ENCODE peak calls at places on chromosomes 2 and 18, in eight cellular contexts. H is spleen, K is cardiac muscle cell, W is HCT116, A is breast epithelium, U is K562, M is hepatocyte, T is uterus. B is an unnamed sample.
A peak's percentile ranks its signal among the peaks of the same experiment; 100 is the strongest.

GRCh38 chr2:152743004-152743403 is 24.6 kb downstream of the ARL6IP6 start:
- DNase-seq in H (no peak), K (peak; percentile 16), W (peak; percentile 8), A (no peak), U (peak; percentile 24), M (peak; percentile 25), T (no peak), B (peak; percentile 17)

GRCh38 chr2:79887747-79888374 is 375.0 kb downstream of the CTNNA2 start:
- DNase-seq in H (no peak), K (peak; percentile 71), W (peak; percentile 31), A (no peak), U (peak; percentile 40), M (peak; percentile 71), T (no peak), B (peak; percentile 75)

GRCh38 chr18:47909484-47909883 is 21.0 kb downstream of the SMAD2 start:
- DNase-seq in H (no peak), K (no peak), W (no peak), A (no peak), U (no peak), M (no peak), T (no peak), B (no peak)

GRCh38 chr2:44136186-44136585 is 32.5 kb upstream of the PPM1B start:
- DNase-seq in H (no peak), K (peak; percentile 18), W (no peak), A (no peak), U (no peak), M (peak; percentile 49), T (no peak), B (peak; percentile 45)

GRCh38 chr2:64745562-64745961 is 91.8 kb upstream of the SERTAD2 start:
- DNase-seq in H (no peak), K (no peak), W (no peak), A (no peak), U (no peak), M (no peak), T (no peak), B (no peak)

GRCh38 chr18:31877900-31878299 is 65.0 kb downstream of the TRAPPC8 start:
- DNase-seq in H (no peak), K (no peak), W (no peak), A (no peak), U (no peak), M (no peak), T (no peak), B (no peak)

GRCh38 chr2:104250635-104251034 is 603.3 kb upstream of the POU3F3 start:
- DNase-seq in H (no peak), K (no peak), W (no peak), A (no peak), U (no peak), M (no peak), T (no peak), B (no peak)

GRCh38 chr2:207868855-207869596 is 99.3 kb upstream of the FZD5 start:
- DNase-seq in H (no peak), K (no peak), W (no peak), A (no peak), U (no peak), M (no peak), T (no peak), B (no peak)

GRCh38 chr2:30915485-30915884 is 108.2 kb upstream of the CAPN13 start:
- DNase-seq in H (peak; percentile 55), K (no peak), W (peak; percentile 7), A (no peak), U (no peak), M (peak; percentile 66), T (no peak), B (no peak)

DNA sequence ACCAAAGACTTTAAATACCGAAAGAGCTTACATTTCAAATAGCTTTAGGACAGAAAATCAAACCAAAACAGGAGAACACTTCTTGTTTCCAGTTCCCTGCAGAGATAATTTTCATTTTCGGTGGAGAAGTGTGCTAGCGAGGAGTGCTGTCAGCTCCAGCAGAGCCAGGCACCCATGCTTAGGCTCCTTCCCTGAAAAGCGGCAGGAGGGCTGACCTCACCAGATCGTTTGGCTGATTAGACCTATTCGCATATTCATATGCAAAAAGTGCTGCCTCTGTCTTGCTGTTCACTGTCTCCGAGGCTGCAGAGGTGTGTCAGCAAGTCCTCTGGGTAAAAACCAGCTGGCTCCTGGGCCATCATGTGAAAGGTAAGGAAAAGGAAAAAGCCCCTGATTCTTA is 225.8 kb upstream of the COPS8 start:
- DNase-seq in H (no peak), K (no peak), W (no peak), A (no peak), U (no peak), M (no peak), T (no peak), B (no peak)
- H3K4me3 ChIP-seq in H (no peak overlapping the region), K (no peak overlapping the region), W (no peak overlapping the region), A (no peak overlapping the region), U (no peak overlapping the region), M (no peak overlapping the region), T (no peak overlapping the region), B (no peak overlapping the region)

DNA sequence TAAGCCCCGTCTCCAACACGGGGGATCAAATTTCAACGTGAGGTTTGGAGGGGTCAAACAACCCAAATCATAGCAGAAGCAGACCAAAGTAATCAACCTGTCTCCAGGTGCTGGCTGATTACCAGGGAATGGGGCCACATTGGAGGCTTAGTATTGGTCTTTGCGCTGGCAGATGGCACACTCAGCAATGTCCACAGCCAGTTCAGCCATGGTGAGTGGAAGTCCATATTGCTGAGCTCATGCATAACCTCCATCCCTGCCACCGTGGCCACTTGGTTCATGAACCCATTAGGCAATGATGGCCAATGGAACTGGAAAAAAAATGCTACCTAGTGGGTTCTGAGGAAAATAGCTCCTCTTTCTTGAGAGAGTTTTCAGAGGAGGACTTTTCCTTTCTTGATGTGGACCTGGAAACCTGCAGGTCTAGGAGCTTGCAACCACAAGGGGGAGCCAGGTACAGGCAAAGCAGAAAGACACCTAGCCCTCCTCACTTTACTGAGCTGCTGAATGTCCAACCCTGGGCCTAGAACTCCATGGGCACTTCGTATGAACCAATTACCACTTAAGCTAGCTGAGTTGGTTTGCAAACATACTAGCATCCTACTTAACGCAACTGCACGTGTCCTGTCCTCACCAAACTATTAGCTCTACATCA is 128.0 kb upstream of the GYPC start:
- DNase-seq in H (peak; percentile 77), K (peak; percentile 75), W (peak; percentile 13), A (no peak), U (peak; percentile 47), M (peak; percentile 74), T (peak; percentile 64), B (peak; percentile 79)
- TF ChIP-seq CTCF in H (peak; percentile 18), K (peak; percentile 63), W (peak; percentile 63), A (no peak), U (peak; percentile 76), M (peak; percentile 54), T (peak; percentile 50), B (peak; percentile 80)

GRCh38 chr2:226800941-226801784 is 1.5 kb upstream of the IRS1 start:
- DNase-seq in H (peak; percentile 92), K (peak; percentile 86), W (no peak), A (peak; percentile 77), U (no peak), M (peak; percentile 93), T (peak; percentile 89), B (peak; percentile 64)
- H3K4me3 ChIP-seq in H (peak overlapping the region; percentile 2), K (peak overlapping the region; percentile 92), W (no peak overlapping the region), A (peak overlapping the region; percentile 87), U (no peak overlapping the region), M (peak overlapping the region; percentile 3), T (peak overlapping the region; percentile 69), B (peak overlapping the region; percentile 34)

GRCh38 chr2:12050381-12050780 is 303.9 kb downstream of the LPIN1 start:
- DNase-seq in H (no peak), K (peak; percentile 29), W (no peak), A (no peak), U (no peak), M (peak; percentile 23), T (no peak), B (no peak)
- TF ChIP-seq CTCF in H (no peak), K (no peak), W (no peak), A (no peak), U (peak; percentile 50), M (no peak), T (no peak), B (no peak)